ENCODE peak calls at places on chromosome 11, in nine cellular contexts. L, C, J, S, Z, K, N, A and G are unnamed samples.

GRCh38 chr11:103257360-103257759 is 148.1 kb downstream of the DYNC2H1 start:
- DNase-seq in K (no peak), C (peak; percentile 22), Z (peak; percentile 2), N (peak; percentile 59), S (no peak), J (no peak), L (no peak), A (no peak), G (peak; percentile 39)

GRCh38 chr11:110106713-110107274 is 13.6 kb downstream of the ZC3H12C start:
- DNase-seq in S (no peak), Z (no peak), K (no peak), A (no peak), J (no peak), C (no peak), N (no peak), L (no peak), G (no peak)

GRCh38 chr11:130403301-130403804 is 25.1 kb downstream of the ADAMTS8 start:
- DNase-seq in C (peak; percentile 82), S (no peak), K (no peak), N (no peak), J (no peak), L (no peak), Z (no peak), A (peak; percentile 78), G (peak; percentile 91)

GRCh38 chr11:103602846-103603245 is 433.6 kb upstream of the DDI1 start:
- DNase-seq in C (no peak), Z (no peak), N (no peak), S (no peak), K (no peak), J (no peak), L (no peak), A (no peak), G (no peak)

GRCh38 chr11:69368119-69368880 is 74.3 kb downstream of the MYEOV start:
- DNase-seq in Z (no peak), C (no peak), N (no peak), L (no peak), A (no peak), J (no peak), S (no peak), K (peak; percentile 36), G (no peak)

GRCh38 chr11:90391756-90392155 is 168.9 kb upstream of the CHORDC1 start:
- DNase-seq in C (no peak), Z (no peak), L (no peak), A (no peak), S (no peak), N (no peak), J (no peak), K (no peak), G (no peak)

GRCh38 chr11:104905271-104905670 is 7.0 kb upstream of the CASP12 start:
- DNase-seq in L (no peak), A (no peak), Z (no peak), S (no peak), K (no peak), J (no peak), C (no peak), N (no peak), G (no peak)

GRCh38 chr11:133900176-133901105 is 55.1 kb upstream of the SPATA19 start:
- DNase-seq in J (no peak), C (no peak), N (no peak), Z (no peak), L (no peak), S (no peak), K (peak; percentile 33), A (no peak), G (no peak)

GRCh38 chr11:35235498-35235897 is 96.5 kb downstream of the CD44 start:
- DNase-seq in N (no peak), Z (no peak), J (no peak), K (no peak), L (no peak), S (no peak), A (no peak), C (no peak), G (no peak)

GRCh38 chr11:134069996-134070845 is 1.3 kb downstream of the JAM3 start:
- DNase-seq in N (peak; percentile 31), J (no peak), A (no peak), L (no peak), Z (no peak), K (no peak), S (no peak), C (no peak), G (no peak)

GRCh38 chr11:13475091-13475490 is 12.1 kb upstream of the BTBD10 start:
- DNase-seq in C (no peak), L (no peak), S (no peak), A (no peak), K (no peak), J (no peak), N (no peak), Z (no peak), G (no peak)

GRCh38 chr11:40129276-40129675 is 1330.2 kb downstream of the LRRC4C start:
- DNase-seq in A (no peak), S (no peak), J (no peak), N (peak; percentile 42), L (no peak), C (no peak), K (no peak), Z (peak; percentile 11), G (no peak)

GRCh38 chr11:104979839-104980238 is 11.5 kb upstream of the CASP4 start:
- DNase-seq in K (no peak), Z (no peak), N (no peak), L (no peak), A (no peak), S (no peak), J (no peak), C (no peak), G (no peak)

GRCh38 chr11:117903505-117904382 is 25.5 kb downstream of the TMPRSS13 start:
- DNase-seq in Z (no peak), J (no peak), N (no peak), K (peak; percentile 40), C (no peak), A (no peak), L (no peak), S (no peak), G (no peak)

GRCh38 chr11:81963018-81963417 is 770.6 kb downstream of the FAM181B start:
- DNase-seq in Z (peak; percentile 21), K (no peak), A (no peak), S (no peak), J (no peak), N (peak; percentile 2), C (no peak), L (no peak), G (no peak)

GRCh38 chr11:12207384-12208150 is 97.2 kb downstream of the MICAL2 start:
- DNase-seq in L (peak; percentile 33), S (no peak), N (no peak), A (no peak), K (peak; percentile 68), Z (no peak), C (peak; percentile 84), J (peak; percentile 63), G (peak; percentile 91)

GRCh38 chr11:114315749-114316368 is 19.7 kb downstream of the NNMT start:
- DNase-seq in K (no peak), Z (no peak), A (no peak), J (no peak), N (no peak), C (no peak), S (no peak), L (no peak), G (no peak)

GRCh38 chr11:113096661-113097060 is 135.4 kb downstream of the NCAM1 start:
- DNase-seq in S (no peak), L (no peak), K (no peak), N (no peak), A (no peak), C (no peak), Z (no peak), J (no peak), G (no peak)

GRCh38 chr11:71170619-71171018 is 81.8 kb downstream of the SHANK2 start:
- DNase-seq in K (no peak), S (no peak), C (no peak), Z (no peak), L (no peak), N (no peak), A (no peak), J (no peak), G (no peak)

GRCh38 chr11:1541474-1542204 is 30.4 kb downstream of the DUSP8 start:
- DNase-seq in Z (no peak), S (no peak), N (no peak), J (no peak), A (no peak), L (no peak), K (no peak), C (no peak), G (no peak)

GRCh38 chr11:10876168-10876567 is 18.3 kb upstream of the ZBED5 start:
- DNase-seq in N (no peak), S (no peak), K (no peak), A (no peak), L (no peak), J (no peak), C (peak; percentile 77), Z (no peak), G (no peak)

GRCh38 chr11:57597971-57598830 is 716 bp downstream of the SERPING1 start:
- DNase-seq in C (peak; percentile 72), A (no peak), K (no peak), L (no peak), S (no peak), N (peak; percentile 95), Z (no peak), J (no peak), G (peak; percentile 60)

GRCh38 chr11:11292839-11293238 is 60.2 kb downstream of the CSNK2A3 start:
- DNase-seq in Z (no peak), N (no peak), L (no peak), J (no peak), K (no peak), A (no peak), C (no peak), S (no peak), G (no peak)

GRCh38 chr11:92964471-92964870 is 5.0 kb upstream of the MTNR1B start:
- DNase-seq in L (no peak), S (no peak), J (no peak), A (no peak), C (no peak), Z (no peak), K (no peak), N (no peak), G (no peak)